ENCODE peak calls at places on chromosomes 16 and 17, in four cellular contexts. One of them, this sample, is unnamed.

GRCh38 chr16:1794908-1795666 is 1.6 kb upstream of the IGFALS start:
- DNase-seq in NCI-H1436: no peak
- DNase-seq in IMR-90: no peak
- DNase-seq in endodermal cell: no peak
- DNase-seq in this sample: no peak

GRCh38 chr16:71421911-71422310 is 19.9 kb downstream of the TLE7 start:
- DNase-seq in IMR-90: no peak
- DNase-seq in NCI-H1436: no peak
- DNase-seq in endodermal cell: peak
- DNase-seq in this sample: no peak

GRCh38 chr16:518858-519257 is 8.7 kb upstream of the CAPN15 start:
- DNase-seq in NCI-H1436: no peak
- DNase-seq in endodermal cell: no peak
- DNase-seq in IMR-90: no peak
- DNase-seq in this sample: no peak

GRCh38 chr16:1309888-1310831 is 724 bp downstream of the UBE2I start:
- DNase-seq in IMR-90: peak
- DNase-seq in NCI-H1436: no peak
- DNase-seq in endodermal cell: no peak
- DNase-seq in this sample: no peak

GRCh38 chr16:397736-398332 is 835 bp downstream of the NME4 start:
- DNase-seq in IMR-90: peak
- DNase-seq in endodermal cell: peak
- DNase-seq in NCI-H1436: no peak
- DNase-seq in this sample: no peak

GRCh38 chr17:7651097-7651958 is 602 bp downstream of the ATP1B2 start:
- DNase-seq in IMR-90: no peak
- DNase-seq in endodermal cell: no peak
- DNase-seq in NCI-H1436: no peak
- DNase-seq in this sample: no peak

GRCh38 chr16:74999208-74999682 is 421 bp downstream of the ZNRF1 start:
- DNase-seq in NCI-H1436: no peak
- DNase-seq in IMR-90: no peak
- DNase-seq in endodermal cell: peak
- DNase-seq in this sample: no peak

GRCh38 chr17:78709119-78709681 is 72.9 kb downstream of the CYTH1 start:
- DNase-seq in NCI-H1436: no peak
- DNase-seq in IMR-90: no peak
- DNase-seq in endodermal cell: no peak
- DNase-seq in this sample: no peak

GRCh38 chr16:4026854-4027253 is 89.4 kb downstream of the ADCY9 start:
- DNase-seq in IMR-90: no peak
- DNase-seq in NCI-H1436: no peak
- DNase-seq in endodermal cell: no peak
- DNase-seq in this sample: no peak